ENCODE peak calls at places on chromosomes 1 and 21, in four cellular contexts. T is tibial nerve, H is Peyer's patch, R is heart left ventricle. E is an unnamed sample.

GRCh38 chr21:45018131-45019075 is 56.0 kb upstream of the ADARB1 start:
- DNase-seq in T (no peak), H (no peak), R (peak), E (no peak)

GRCh38 chr1:19405761-19406481 is 79.4 kb downstream of the CAPZB start:
- DNase-seq in T (no peak), H (no peak), R (no peak), E (no peak)

GRCh38 chr1:227763246-227764018 is 28.2 kb downstream of the SNAP47 start:
- DNase-seq in T (no peak), H (no peak), R (no peak), E (no peak)

GRCh38 chr1:214364335-214364734 is 83.4 kb downstream of the SMYD2 start:
- DNase-seq in T (no peak), H (no peak), R (peak), E (no peak)

GRCh38 chr1:2611621-2612437 is 21.0 kb downstream of the MMEL1 start:
- DNase-seq in T (no peak), H (peak), R (peak), E (no peak)

GRCh38 chr1:55317673-55318072 is 102.5 kb upstream of the USP24 start:
- DNase-seq in T (no peak), H (no peak), R (no peak), E (no peak)

GRCh38 chr1:6544831-6545230 is 9.5 kb downstream of the NOL9 start:
- DNase-seq in T (no peak), H (no peak), R (no peak), E (peak)

GRCh38 chr1:213987876-213988638 is at the start of gene PROX1:
- DNase-seq in T (peak), H (peak), R (peak), E (peak)

GRCh38 chr1:26278835-26279597 is 870 bp upstream of the SH3BGRL3 start:
- DNase-seq in T (peak), H (peak), R (peak), E (no peak)

GRCh38 chr21:37341254-37341960 is 25.2 kb upstream of the DYRK1A start:
- DNase-seq in T (no peak), H (no peak), R (no peak), E (peak)

GRCh38 chr21:39666681-39667315 is 54.1 kb downstream of the B3GALT5 start:
- DNase-seq in T (no peak), H (no peak), R (no peak), E (no peak)

GRCh38 chr1:33687000-33687399 is 176.9 kb upstream of the HMGB4 start:
- DNase-seq in T (no peak), H (no peak), R (no peak), E (no peak)

GRCh38 chr21:25573409-25574206 is 33.7 kb downstream of the MRPL39 start:
- DNase-seq in T (no peak), H (no peak), R (no peak), E (peak)

GRCh38 chr1:65788762-65789161 is 3.9 kb upstream of the PDE4B start:
- DNase-seq in T (no peak), H (no peak), R (no peak), E (no peak)

GRCh38 chr1:8040586-8040985 is 14.5 kb upstream of the ERRFI1 start:
- DNase-seq in T (peak), H (peak), R (peak), E (no peak)

GRCh38 chr1:234217316-234217840 is 155.9 kb upstream of the COA6 start:
- DNase-seq in T (no peak), H (no peak), R (no peak), E (no peak)

GRCh38 chr1:42737986-42738677 is 1.9 kb downstream of the CLDN19 start:
- DNase-seq in T (no peak), H (no peak), R (no peak), E (no peak)

GRCh38 chr1:34162852-34163766 is 1.9 kb downstream of the CSMD2 start:
- DNase-seq in T (peak), H (peak), R (peak), E (peak)

GRCh38 chr1:207825719-207826556 is 74.1 kb downstream of the CD46 start:
- DNase-seq in T (peak), H (peak), R (peak), E (no peak)

GRCh38 chr1:58754056-58754613 is 29.7 kb downstream of the JUN start:
- DNase-seq in T (no peak), H (no peak), R (no peak), E (no peak)

GRCh38 chr21:46393941-46394818 is 64.5 kb upstream of the DIP2A start:
- DNase-seq in T (no peak), H (no peak), R (no peak), E (no peak)

GRCh38 chr1:204357551-204357950 is 2.2 kb downstream of the PLEKHA6 start:
- DNase-seq in T (no peak), H (no peak), R (peak), E (no peak)

GRCh38 chr21:46207920-46208571 is 20.5 kb downstream of the LSS start:
- DNase-seq in T (no peak), H (no peak), R (no peak), E (no peak)

GRCh38 chr1:43042773-43043470 is 84.3 kb upstream of the SLC2A1 start:
- DNase-seq in T (no peak), H (no peak), R (no peak), E (no peak)

GRCh38 chr21:34722684-34723300 is 54.0 kb downstream of the CLIC6 start:
- DNase-seq in T (no peak), H (no peak), R (no peak), E (no peak)

GRCh38 chr21:44823179-44823654 is 5.4 kb upstream of the SUMO3 start:
- DNase-seq in T (no peak), H (no peak), R (no peak), E (no peak)

GRCh38 chr1:244080343-244080929 is 29.4 kb downstream of the ZBTB18 start:
- DNase-seq in T (no peak), H (no peak), R (no peak), E (no peak)

GRCh38 chr1:58363639-58364038 is 182.9 kb downstream of the OMA1 start:
- DNase-seq in T (no peak), H (no peak), R (no peak), E (no peak)

GRCh38 chr1:3598522-3599285 is 12.6 kb downstream of the MEGF6 start:
- DNase-seq in T (no peak), H (no peak), R (no peak), E (no peak)

GRCh38 chr1:203556047-203556851 is 62.3 kb downstream of the OPTC start:
- DNase-seq in T (peak), H (no peak), R (peak), E (no peak)

GRCh38 chr1:214120951-214121350 is 133.2 kb downstream of the PROX1 start:
- DNase-seq in T (no peak), H (no peak), R (no peak), E (no peak)

GRCh38 chr1:178465011-178465410 is 31.8 kb downstream of the CLEC20A start:
- DNase-seq in T (no peak), H (no peak), R (no peak), E (no peak)

GRCh38 chr21:41597227-41597626 is 89.3 kb upstream of the TMPRSS2 start:
- DNase-seq in T (no peak), H (peak), R (no peak), E (no peak)

GRCh38 chr21:16072176-16072575 is 342.4 kb downstream of the USP25 start:
- DNase-seq in T (no peak), H (no peak), R (no peak), E (no peak)

GRCh38 chr21:45365186-45365607 is 39.8 kb upstream of the COL18A1 start:
- DNase-seq in T (no peak), H (no peak), R (peak), E (no peak)

GRCh38 chr1:235852887-235853286 is 13.8 kb downstream of the LYST start:
- DNase-seq in T (no peak), H (no peak), R (no peak), E (no peak)

DNA sequence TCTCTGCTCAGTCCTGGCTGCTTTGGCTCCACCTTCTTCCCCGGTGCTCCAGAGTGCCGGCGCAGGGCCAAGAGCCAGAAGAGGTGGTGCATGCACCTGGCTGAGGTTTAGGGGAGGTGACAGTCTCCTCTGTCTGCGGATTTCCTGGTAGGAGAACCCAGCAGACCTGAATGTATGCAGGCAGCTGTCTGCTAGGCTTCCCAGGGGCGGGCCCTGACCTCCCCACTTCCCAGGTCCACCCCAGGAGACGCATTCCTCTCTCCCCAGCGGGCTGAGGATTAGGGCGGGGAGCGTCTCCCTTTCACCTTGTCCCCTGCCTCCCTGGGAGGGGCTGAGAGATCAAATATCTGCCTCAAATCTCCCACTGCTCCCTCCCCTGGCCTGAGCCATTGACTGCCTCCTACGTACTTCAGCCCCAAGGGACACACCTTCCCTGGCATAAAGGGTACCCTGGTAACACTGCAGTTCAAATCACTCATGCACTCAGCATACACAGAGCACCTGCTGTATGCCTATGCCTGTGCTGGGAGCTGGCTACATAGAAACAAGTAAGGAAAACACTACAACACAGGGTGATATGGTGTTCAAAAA is 27.5 kb downstream of the DMBX1 start:
- DNase-seq in T (no peak), H (peak), R (no peak), E (no peak)
- TF ChIP-seq POLR2A in T (no peak), H (no peak), R (no peak), E (no peak)

GRCh38 chr1:46612937-46613660 is 3.5 kb downstream of the MOB3C start:
- DNase-seq in T (no peak), H (no peak), R (no peak), E (no peak)
- TF ChIP-seq POLR2A in T (no peak), H (no peak), R (no peak), E (no peak)

DNA sequence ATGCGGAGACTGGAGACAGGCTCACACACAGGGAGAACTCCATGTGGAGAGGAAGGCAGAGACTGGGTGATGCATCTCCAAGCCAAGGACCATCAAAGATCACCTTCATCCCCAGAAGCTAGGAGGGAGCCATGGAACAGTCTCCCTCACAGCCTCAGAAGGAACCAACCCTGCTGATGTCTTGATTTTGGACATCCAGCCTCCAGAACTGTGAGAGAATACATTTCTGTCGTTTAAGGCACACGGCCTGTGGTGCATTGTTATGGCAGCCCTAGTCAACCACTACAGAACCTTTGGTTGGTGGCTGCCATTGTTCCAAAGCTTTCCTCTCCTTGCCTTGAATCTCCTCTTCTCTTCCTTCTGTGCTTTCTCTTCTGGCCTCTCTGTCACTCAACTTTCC is 64.0 kb downstream of the BACH1 start:
- DNase-seq in T (no peak), H (no peak), R (no peak), E (no peak)
- TF ChIP-seq POLR2A in T (no peak), H (no peak), R (no peak), E (no peak)

GRCh38 chr1:14517813-14518180 is 80.7 kb upstream of the KAZN start:
- DNase-seq in T (no peak), H (no peak), R (no peak), E (no peak)
- TF ChIP-seq POLR2A in T (no peak), H (no peak), R (no peak), E (no peak)

GRCh38 chr1:51620470-51620869 is 3.6 kb downstream of the OSBPL9 start:
- DNase-seq in T (no peak), H (no peak), R (no peak), E (no peak)
- TF ChIP-seq POLR2A in T (no peak), H (no peak), R (no peak), E (no peak)

DNA sequence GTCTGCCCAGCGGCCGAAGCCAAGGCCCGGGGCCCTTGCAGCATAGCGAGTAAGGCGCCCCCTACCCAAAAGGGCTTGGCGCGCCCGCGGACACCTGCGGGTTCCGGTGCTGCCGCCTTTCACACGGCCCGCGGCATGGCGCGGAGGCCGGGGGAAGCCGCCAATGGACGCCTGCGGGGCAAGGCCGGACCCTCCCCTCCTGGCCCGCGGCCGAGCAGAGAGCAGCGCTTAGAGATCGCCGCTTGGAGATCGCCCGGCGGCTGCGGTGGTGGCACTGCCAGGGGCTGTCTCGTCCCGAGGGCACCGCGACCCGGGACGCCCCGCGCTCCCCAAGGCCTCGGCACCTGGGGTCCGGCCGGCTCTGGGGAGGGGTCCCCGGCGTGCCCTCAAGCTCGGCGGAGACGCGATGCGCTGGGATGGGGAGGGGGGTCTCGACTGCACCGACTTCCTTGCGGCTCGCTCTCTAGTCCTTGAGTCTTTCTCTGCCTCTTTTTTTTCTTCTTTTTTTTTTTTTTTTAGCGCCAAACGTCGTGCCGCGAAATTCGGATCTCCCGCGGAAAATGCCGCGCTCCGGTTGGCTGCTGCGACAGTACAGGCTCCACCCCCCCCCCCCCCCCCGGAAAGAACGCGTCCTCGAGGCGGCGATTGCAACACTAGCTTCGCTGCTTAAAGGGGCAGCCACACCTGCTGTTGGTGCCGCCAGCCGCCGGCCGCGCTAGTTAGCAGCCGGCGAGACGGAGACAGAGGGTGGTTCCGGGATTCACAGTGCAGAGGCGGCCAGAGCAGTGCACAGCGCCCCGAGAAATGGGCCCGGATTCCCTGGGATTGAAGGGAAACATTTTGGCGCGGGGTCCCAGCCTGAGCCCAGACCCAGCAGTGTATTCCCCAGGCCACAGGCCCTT is at the start of gene E2F2:
- DNase-seq in T (peak), H (peak), R (peak), E (peak)
- TF ChIP-seq POLR2A in T (no peak), H (peak), R (peak), E (peak)

GRCh38 chr1:170225735-170226524 is 80.2 kb downstream of the NTMT2 start:
- DNase-seq in T (no peak), H (no peak), R (no peak), E (no peak)
- TF ChIP-seq POLR2A in T (no peak), H (no peak), R (no peak), E (no peak)

DNA sequence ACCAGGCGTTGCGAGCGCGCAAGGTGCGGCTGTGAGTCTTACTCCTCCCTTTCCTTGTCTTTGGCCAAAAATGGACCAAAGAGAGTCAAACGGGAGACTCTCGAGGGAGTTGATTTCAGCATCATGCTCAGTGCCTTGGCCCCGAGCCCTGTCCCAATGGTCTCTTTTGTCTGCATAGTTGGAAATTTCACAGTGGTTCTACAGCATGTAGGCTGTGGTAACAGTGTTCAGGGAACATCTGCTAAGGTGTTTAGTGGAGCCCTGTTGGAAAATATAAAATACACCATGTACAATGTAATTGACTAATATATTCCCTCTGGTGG is 2.7 kb downstream of the CACNA1E start:
- DNase-seq in T (no peak), H (no peak), R (peak), E (no peak)
- TF ChIP-seq POLR2A in T (no peak), H (no peak), R (no peak), E (no peak)

GRCh38 chr1:184622136-184622823 is 132.4 kb downstream of the EDEM3 start:
- DNase-seq in T (peak), H (peak), R (peak), E (peak)
- TF ChIP-seq POLR2A in T (peak), H (no peak), R (no peak), E (no peak)

DNA sequence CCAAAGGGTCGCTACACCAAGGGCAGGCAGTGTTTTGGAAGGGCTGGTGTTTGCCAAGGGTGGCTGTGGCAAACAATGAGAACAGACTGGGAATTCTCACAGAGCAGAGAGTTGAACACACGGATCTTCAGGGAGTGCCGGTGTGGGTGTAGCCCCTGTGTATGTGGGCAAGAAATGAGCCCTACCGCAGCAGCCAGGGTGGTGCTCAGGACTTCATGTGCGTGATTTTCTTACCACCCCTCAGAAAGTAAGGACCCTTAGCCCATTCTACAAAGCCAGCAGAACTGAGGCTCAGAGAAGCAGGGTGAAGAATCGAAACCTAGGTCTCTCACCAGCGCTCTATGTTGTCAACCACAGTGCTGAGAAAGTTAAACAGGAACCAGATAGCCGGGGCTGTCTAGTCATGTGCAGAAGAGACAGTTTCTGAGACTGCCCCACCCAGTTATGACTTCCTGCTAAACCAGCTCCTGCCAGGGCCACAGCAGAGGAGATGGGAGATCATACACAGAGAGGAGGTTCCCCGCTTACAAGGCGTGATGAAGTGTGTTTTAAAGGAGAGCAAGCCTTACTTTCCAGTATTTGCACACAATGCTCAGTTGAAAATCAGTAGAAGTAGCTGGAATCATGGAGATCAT is 21.9 kb upstream of the MORC3 start:
- DNase-seq in T (peak), H (peak), R (peak), E (no peak)
- TF ChIP-seq POLR2A in T (no peak), H (peak), R (no peak), E (no peak)